ENCODE peak calls at places on chromosomes 11 and 22, in six cellular contexts. D is cardiac fibroblast, Y is cardiac muscle cell, R is transverse colon, B is left ventricle myocardium inferior, Z is kidney. W is an unnamed sample.

GRCh38 chr22:41782316-41782715 is 18.2 kb upstream of the CCDC134 start:
- DNase-seq in D (no peak), Y (no peak), R (peak), B (no peak), Z (no peak), W (no peak)

GRCh38 chr11:128905345-128906184 is 14.4 kb downstream of the KCNJ5 start:
- DNase-seq in D (peak), Y (peak), R (peak), B (no peak), Z (peak), W (peak)

GRCh38 chr22:45762545-45763235 is 91.1 kb downstream of the ATXN10 start:
- DNase-seq in D (no peak), Y (no peak), R (no peak), B (no peak), Z (no peak), W (no peak)

GRCh38 chr22:45263790-45264269 is 20.9 kb upstream of the UPK3A start:
- DNase-seq in D (peak), Y (peak), R (peak), B (peak), Z (peak), W (peak)

GRCh38 chr22:27336151-27337090 is 465.1 kb downstream of the MN1 start:
- DNase-seq in D (no peak), Y (no peak), R (no peak), B (no peak), Z (no peak), W (peak)

GRCh38 chr11:65479184-65480145 is 19.4 kb upstream of the MALAT1 start:
- DNase-seq in D (peak), Y (no peak), R (peak), B (peak), Z (peak), W (peak)

GRCh38 chr22:20282901-20283673 is 15.0 kb upstream of the RTN4R start:
- DNase-seq in D (no peak), Y (no peak), R (no peak), B (no peak), Z (no peak), W (no peak)

GRCh38 chr11:8091671-8092070 is 10.7 kb downstream of the TUB start:
- DNase-seq in D (no peak), Y (no peak), R (no peak), B (no peak), Z (no peak), W (no peak)

GRCh38 chr11:111089759-111090158 is 155.8 kb upstream of the POU2AF2 start:
- DNase-seq in D (no peak), Y (no peak), R (no peak), B (no peak), Z (no peak), W (no peak)
- H3K4me3 ChIP-seq in D (no peak), Y (no peak), R (no peak), B (no peak), Z (no peak), W (no peak)

GRCh38 chr22:39240841-39241631 is 3.7 kb downstream of the PDGFB start:
- DNase-seq in D (no peak), Y (no peak), R (peak), B (peak), Z (peak), W (no peak)
- TF ChIP-seq CTCF in D (no peak), Y (no peak), R (no peak), B (no peak), Z (no peak), W (no peak)

DNA sequence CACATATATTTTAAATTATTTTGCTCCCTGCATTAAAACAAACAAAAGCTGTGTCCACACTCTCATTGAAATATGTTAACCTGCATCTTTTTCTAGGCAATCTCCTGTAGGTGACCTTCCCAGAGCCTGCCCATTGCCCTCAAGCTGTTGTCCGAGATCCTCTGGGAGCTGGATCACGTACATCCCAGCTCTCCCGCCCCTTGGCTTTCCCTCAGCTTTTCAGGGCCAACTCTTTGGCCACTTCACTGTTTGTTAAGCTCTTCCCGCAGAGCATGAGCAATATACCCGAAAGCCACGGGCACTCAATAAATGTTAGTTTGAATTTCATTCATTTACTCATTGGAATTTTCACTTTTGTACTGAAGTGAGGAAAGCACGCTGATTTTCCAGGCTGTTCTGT is 32.2 kb downstream of the ELMOD1 start:
- DNase-seq in D (no peak), Y (no peak), R (no peak), B (no peak), Z (no peak), W (peak)
- H3K4me3 ChIP-seq in D (no peak), Y (no peak), R (no peak), B (no peak), Z (no peak), W (no peak)

GRCh38 chr11:131658952-131659351 is 288.5 kb downstream of the NTM start:
- DNase-seq in D (no peak), Y (no peak), R (no peak), B (no peak), Z (no peak), W (no peak)
- TF ChIP-seq CTCF in D (no peak), Y (no peak), R (no peak), B (no peak), Z (no peak), W (no peak)

GRCh38 chr11:78276311-78276710 is 87.6 kb downstream of the USP35 start:
- DNase-seq in D (no peak), Y (no peak), R (no peak), B (no peak), Z (no peak), W (no peak)

GRCh38 chr11:78266451-78266850 is 77.7 kb downstream of the USP35 start:
- DNase-seq in D (no peak), Y (no peak), R (no peak), B (no peak), Z (no peak), W (no peak)

GRCh38 chr11:78268516-78269410 is 80.0 kb downstream of the USP35 start:
- DNase-seq in D (peak), Y (no peak), R (no peak), B (peak), Z (peak), W (peak)

GRCh38 chr11:78274739-78275138 is 86.0 kb downstream of the USP35 start:
- DNase-seq in D (no peak), Y (no peak), R (no peak), B (no peak), Z (no peak), W (no peak)

DNA sequence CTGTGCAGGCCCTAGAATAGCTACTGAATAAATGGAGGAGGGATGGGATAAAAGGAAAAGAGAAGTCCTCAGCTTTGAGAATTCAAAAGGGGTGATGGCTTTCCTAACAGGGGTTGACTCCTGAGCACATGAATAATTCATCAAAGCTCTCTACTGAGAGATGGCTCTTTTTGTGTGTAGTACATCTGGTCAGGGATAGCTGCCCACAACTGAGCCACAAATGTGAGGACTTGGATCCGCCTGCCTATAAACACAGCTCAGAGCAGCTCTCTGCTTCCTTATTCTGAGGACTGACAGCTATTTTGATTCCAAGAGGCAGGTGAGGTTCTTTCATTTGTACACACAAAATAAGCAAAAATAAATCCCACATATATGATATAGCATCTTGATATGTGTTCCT is 82.3 kb downstream of the USP35 start:
- DNase-seq in D (no peak), Y (no peak), R (no peak), B (no peak), Z (no peak), W (no peak)
- H3K4me3 ChIP-seq in D (no peak), Y (no peak), R (no peak), B (no peak), Z (no peak), W (no peak)

DNA sequence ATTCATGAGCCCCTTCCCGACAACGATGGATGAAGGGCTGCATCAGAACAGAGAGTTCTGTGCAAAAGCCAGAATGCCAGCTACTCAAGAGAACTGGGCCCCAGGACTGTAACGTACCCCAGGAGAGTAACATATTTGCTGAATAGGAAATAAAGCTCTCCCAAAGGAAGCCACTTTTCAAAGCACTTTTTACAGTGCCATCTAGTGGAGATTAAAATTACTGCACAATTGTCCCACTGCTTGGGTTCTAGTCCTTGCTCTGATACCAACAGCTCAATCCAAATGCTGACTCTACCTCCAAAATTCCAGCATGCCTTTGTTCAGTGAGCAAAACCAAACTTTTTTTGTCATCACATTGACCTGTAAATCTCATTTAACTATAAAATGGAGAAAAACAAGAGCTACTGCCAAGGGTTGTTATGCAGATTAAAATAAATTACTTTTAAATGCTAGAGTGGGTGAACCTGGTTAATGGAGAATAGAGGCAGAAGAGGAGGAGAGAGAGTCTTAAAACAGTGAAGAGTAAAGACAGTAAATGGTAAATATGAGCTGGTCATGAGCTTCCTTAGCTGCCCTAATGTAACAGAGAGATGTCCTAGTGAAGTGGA is 87.6 kb upstream of the FSHB start:
- DNase-seq in D (peak), Y (peak), R (no peak), B (no peak), Z (no peak), W (peak)
- TF ChIP-seq CTCF in D (peak), Y (peak), R (peak), B (peak), Z (peak), W (peak)

GRCh38 chr11:119888119-119888518 is 159.1 kb upstream of the NECTIN1 start:
- DNase-seq in D (no peak), Y (no peak), R (no peak), B (no peak), Z (no peak), W (no peak)
- H3K4me3 ChIP-seq in D (no peak), Y (no peak), R (no peak), B (no peak), Z (no peak), W (no peak)

GRCh38 chr11:71342116-71342515 is 89.7 kb upstream of the SHANK2 start:
- DNase-seq in D (peak), Y (no peak), R (no peak), B (no peak), Z (no peak), W (no peak)

GRCh38 chr11:71340076-71340606 is 87.8 kb upstream of the SHANK2 start:
- DNase-seq in D (no peak), Y (no peak), R (no peak), B (no peak), Z (no peak), W (no peak)

GRCh38 chr11:71342951-71343827 is 90.8 kb upstream of the SHANK2 start:
- DNase-seq in D (peak), Y (peak), R (peak), B (no peak), Z (peak), W (no peak)

GRCh38 chr11:71341173-71341572 is 88.8 kb upstream of the SHANK2 start:
- DNase-seq in D (no peak), Y (no peak), R (no peak), B (no peak), Z (no peak), W (no peak)

GRCh38 chr11:71341596-71341995 is 89.2 kb upstream of the SHANK2 start:
- DNase-seq in D (no peak), Y (no peak), R (no peak), B (no peak), Z (no peak), W (no peak)
- TF ChIP-seq CTCF in D (no peak), Y (no peak), R (no peak), B (no peak), Z (no peak), W (no peak)

GRCh38 chr22:50486561-50487289 is at the start of gene MIOX:
- DNase-seq in D (no peak), Y (no peak), R (no peak), B (no peak), Z (peak), W (no peak)
- H3K4me3 ChIP-seq in D (no peak), Y (no peak), R (no peak), B (no peak), Z (peak), W (no peak)

W was measured in astrocyte of the spinal cord.